ENCODE peak calls at places on chromosomes 6 and 20, in four cellular contexts. One of them, this sample, is unnamed.

GRCh38 chr6:13303668-13304017 is 24.7 kb downstream of the TBC1D7 start:
- DNase-seq in SJSA1: peak
- DNase-seq in sigmoid colon: peak
- DNase-seq in Panc1: no peak
- DNase-seq in this sample: peak

GRCh38 chr6:109238405-109238804 is 143.1 kb downstream of the CEP57L1 start:
- DNase-seq in sigmoid colon: no peak
- DNase-seq in SJSA1: no peak
- DNase-seq in Panc1: no peak
- DNase-seq in this sample: no peak

GRCh38 chr6:14981960-14982359 is 263.9 kb upstream of the JARID2 start:
- DNase-seq in SJSA1: no peak
- DNase-seq in sigmoid colon: no peak
- DNase-seq in Panc1: no peak
- DNase-seq in this sample: no peak

GRCh38 chr6:133817460-133818047 is 71.4 kb upstream of the TCF21 start:
- DNase-seq in sigmoid colon: no peak
- DNase-seq in Panc1: peak
- DNase-seq in SJSA1: no peak
- DNase-seq in this sample: no peak

GRCh38 chr6:169800668-169801395 is 49.4 kb downstream of the ERMARD start:
- DNase-seq in SJSA1: no peak
- DNase-seq in Panc1: peak
- DNase-seq in sigmoid colon: no peak
- DNase-seq in this sample: peak

GRCh38 chr6:144160452-144160851 is 10.1 kb downstream of the STX11 start:
- DNase-seq in SJSA1: peak
- DNase-seq in sigmoid colon: no peak
- DNase-seq in Panc1: no peak
- DNase-seq in this sample: no peak

GRCh38 chr20:58546312-58546711 is 31.1 kb upstream of the APCDD1L start:
- DNase-seq in SJSA1: no peak
- DNase-seq in Panc1: no peak
- DNase-seq in sigmoid colon: no peak
- DNase-seq in this sample: no peak

GRCh38 chr6:56507517-56507916 is 135.2 kb downstream of the DST start:
- DNase-seq in sigmoid colon: no peak
- DNase-seq in SJSA1: no peak
- DNase-seq in Panc1: no peak
- DNase-seq in this sample: no peak

GRCh38 chr20:47412073-47412472 is 55.6 kb upstream of the ZMYND8 start:
- DNase-seq in Panc1: no peak
- DNase-seq in SJSA1: no peak
- DNase-seq in sigmoid colon: no peak
- DNase-seq in this sample: no peak

GRCh38 chr6:31356216-31356945 is 598 bp downstream of the HLA-B start:
- DNase-seq in SJSA1: no peak
- DNase-seq in Panc1: no peak
- DNase-seq in sigmoid colon: peak
- DNase-seq in this sample: peak

GRCh38 chr6:90338409-90338808 is 41.8 kb upstream of the BACH2 start:
- DNase-seq in Panc1: no peak
- DNase-seq in SJSA1: no peak
- DNase-seq in sigmoid colon: no peak
- DNase-seq in this sample: no peak

GRCh38 chr20:48404598-48404997 is 423.2 kb downstream of the PREX1 start:
- DNase-seq in Panc1: no peak
- DNase-seq in SJSA1: no peak
- DNase-seq in sigmoid colon: no peak
- DNase-seq in this sample: no peak

GRCh38 chr6:1047926-1048595 is 263.8 kb upstream of the FOXQ1 start:
- DNase-seq in sigmoid colon: no peak
- DNase-seq in SJSA1: peak
- DNase-seq in Panc1: no peak
- DNase-seq in this sample: no peak

GRCh38 chr20:58571341-58571941 is 56.2 kb upstream of the APCDD1L start:
- DNase-seq in Panc1: no peak
- DNase-seq in sigmoid colon: no peak
- DNase-seq in SJSA1: no peak
- DNase-seq in this sample: no peak

GRCh38 chr6:170040115-170040500 is 250.8 kb downstream of the DLL1 start:
- DNase-seq in sigmoid colon: no peak
- DNase-seq in Panc1: no peak
- DNase-seq in SJSA1: no peak
- DNase-seq in this sample: no peak

GRCh38 chr6:44193307-44193910 is 23.3 kb upstream of the MYMX start:
- DNase-seq in SJSA1: no peak
- DNase-seq in Panc1: no peak
- DNase-seq in sigmoid colon: no peak
- DNase-seq in this sample: no peak

GRCh38 chr20:21809961-21810523 is 104.6 kb downstream of the PAX1 start:
- DNase-seq in SJSA1: no peak
- DNase-seq in sigmoid colon: no peak
- DNase-seq in Panc1: no peak
- DNase-seq in this sample: no peak

GRCh38 chr6:45538636-45539035 is 160.9 kb upstream of the SUPT3H start:
- DNase-seq in SJSA1: peak
- DNase-seq in sigmoid colon: peak
- DNase-seq in Panc1: no peak
- DNase-seq in this sample: no peak

GRCh38 chr6:148443798-148444560 is 101.3 kb downstream of the SASH1 start:
- DNase-seq in Panc1: no peak
- DNase-seq in sigmoid colon: no peak
- DNase-seq in SJSA1: no peak
- DNase-seq in this sample: no peak

GRCh38 chr6:57108691-57109090 is 18.7 kb downstream of the ZNF451 start:
- DNase-seq in Panc1: no peak
- DNase-seq in SJSA1: no peak
- DNase-seq in sigmoid colon: no peak
- DNase-seq in this sample: no peak

GRCh38 chr20:9225879-9226278 is 157.0 kb downstream of the PLCB4 start:
- DNase-seq in SJSA1: no peak
- DNase-seq in sigmoid colon: no peak
- DNase-seq in Panc1: no peak
- DNase-seq in this sample: no peak

GRCh38 chr6:98944598-98945011 is 3.1 kb downstream of the FBXL4 start:
- DNase-seq in Panc1: no peak
- DNase-seq in SJSA1: no peak
- DNase-seq in sigmoid colon: no peak
- DNase-seq in this sample: no peak

GRCh38 chr6:137967689-137968467 is 100.8 kb downstream of the TNFAIP3 start:
- DNase-seq in Panc1: no peak
- DNase-seq in SJSA1: no peak
- DNase-seq in sigmoid colon: no peak
- DNase-seq in this sample: no peak

GRCh38 chr6:139080255-139080920 is 51.8 kb downstream of the ABRACL start:
- DNase-seq in SJSA1: no peak
- DNase-seq in sigmoid colon: no peak
- DNase-seq in Panc1: no peak
- DNase-seq in this sample: no peak

GRCh38 chr20:57693002-57693582 is 16.7 kb downstream of the PMEPA1 start:
- DNase-seq in SJSA1: no peak
- DNase-seq in Panc1: no peak
- DNase-seq in sigmoid colon: no peak
- DNase-seq in this sample: peak

GRCh38 chr6:4611441-4612129 is 164.6 kb upstream of the CDYL start:
- DNase-seq in sigmoid colon: peak
- DNase-seq in SJSA1: peak
- DNase-seq in Panc1: no peak
- DNase-seq in this sample: no peak

GRCh38 chr6:72619883-72620696 is 1.8 kb upstream of the KCNQ5 start:
- DNase-seq in Panc1: no peak
- DNase-seq in SJSA1: no peak
- DNase-seq in sigmoid colon: no peak
- DNase-seq in this sample: peak

DNA sequence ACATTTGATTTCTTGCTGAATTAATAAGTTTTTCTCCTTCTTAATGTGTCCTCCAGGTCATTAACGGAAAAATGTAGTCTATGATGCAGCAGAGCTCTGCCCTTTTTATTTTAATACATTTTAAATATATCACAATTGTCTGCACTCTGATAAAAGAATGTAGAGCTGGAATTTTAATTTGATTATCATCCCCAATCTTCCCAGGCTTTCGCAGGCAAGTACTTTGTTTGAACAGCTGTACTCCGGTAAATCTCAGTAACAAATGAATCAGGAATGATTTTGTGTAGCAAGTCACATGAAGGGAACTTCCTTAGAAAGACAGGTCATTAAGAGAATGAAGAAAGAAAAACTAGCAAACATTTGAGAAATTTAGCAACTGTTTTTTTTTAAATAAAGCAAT is 147.2 kb downstream of the SOX4 start:
- DNase-seq in sigmoid colon: no peak
- DNase-seq in Panc1: no peak
- DNase-seq in SJSA1: peak
- DNase-seq in this sample: no peak
- H3K4me3 ChIP-seq in sigmoid colon: no peak
- H3K4me3 ChIP-seq in Panc1: no peak
- H3K4me3 ChIP-seq in SJSA1: no peak
- H3K4me3 ChIP-seq in this sample: no peak

GRCh38 chr6:166640342-166641043 is 13.4 kb upstream of the RPS6KA2 start:
- DNase-seq in SJSA1: no peak
- DNase-seq in sigmoid colon: no peak
- DNase-seq in Panc1: no peak
- DNase-seq in this sample: peak
- H3K4me3 ChIP-seq in SJSA1: no peak
- H3K4me3 ChIP-seq in sigmoid colon: no peak
- H3K4me3 ChIP-seq in Panc1: no peak
- H3K4me3 ChIP-seq in this sample: peak

DNA sequence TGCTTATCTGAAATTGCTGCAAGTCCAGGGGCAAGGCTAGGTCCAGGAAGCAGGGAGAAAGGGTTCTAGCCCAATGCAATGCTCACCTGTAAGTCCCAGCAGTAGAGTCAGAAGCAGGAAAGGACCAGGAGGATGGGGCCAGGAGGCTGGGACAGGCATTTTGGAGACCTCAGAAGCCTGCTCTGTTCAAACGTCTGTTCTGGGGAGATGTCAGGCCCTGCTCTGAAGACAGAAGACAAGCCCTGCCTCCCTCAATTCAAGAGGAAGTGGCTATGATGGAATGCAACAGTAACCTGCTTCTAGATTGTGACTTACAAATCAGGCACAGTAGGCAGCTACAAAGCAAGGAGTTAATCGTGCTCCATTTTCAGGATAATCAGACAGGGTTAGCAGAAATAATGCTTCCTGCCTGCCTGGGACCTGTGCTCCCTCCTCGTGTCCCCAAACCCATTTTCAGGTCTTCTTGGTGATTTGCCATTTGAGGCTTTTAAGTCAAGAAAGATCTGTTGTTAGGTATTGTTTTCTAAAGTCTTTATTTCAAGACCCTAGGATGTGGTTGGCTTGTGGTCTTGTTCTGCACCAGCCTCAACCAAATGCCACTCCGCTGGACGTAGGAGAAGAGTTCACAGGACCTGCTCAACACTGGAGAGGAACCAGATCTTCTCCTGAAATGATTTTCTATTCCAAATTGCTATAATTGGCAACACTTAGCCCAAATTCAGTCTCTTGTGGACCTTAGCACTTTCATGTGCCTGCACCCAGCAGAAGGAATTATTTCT is at the start of gene SIRPG:
- DNase-seq in SJSA1: no peak
- DNase-seq in sigmoid colon: no peak
- DNase-seq in Panc1: no peak
- DNase-seq in this sample: no peak
- H3K4me3 ChIP-seq in SJSA1: no peak
- H3K4me3 ChIP-seq in sigmoid colon: no peak
- H3K4me3 ChIP-seq in Panc1: no peak
- H3K4me3 ChIP-seq in this sample: peak

GRCh38 chr20:36154696-36155628 is at the start of gene EPB41L1:
- DNase-seq in Panc1: no peak
- DNase-seq in SJSA1: no peak
- DNase-seq in sigmoid colon: peak
- DNase-seq in this sample: no peak
- H3K4me3 ChIP-seq in Panc1: peak
- H3K4me3 ChIP-seq in SJSA1: peak
- H3K4me3 ChIP-seq in sigmoid colon: peak
- H3K4me3 ChIP-seq in this sample: peak

DNA sequence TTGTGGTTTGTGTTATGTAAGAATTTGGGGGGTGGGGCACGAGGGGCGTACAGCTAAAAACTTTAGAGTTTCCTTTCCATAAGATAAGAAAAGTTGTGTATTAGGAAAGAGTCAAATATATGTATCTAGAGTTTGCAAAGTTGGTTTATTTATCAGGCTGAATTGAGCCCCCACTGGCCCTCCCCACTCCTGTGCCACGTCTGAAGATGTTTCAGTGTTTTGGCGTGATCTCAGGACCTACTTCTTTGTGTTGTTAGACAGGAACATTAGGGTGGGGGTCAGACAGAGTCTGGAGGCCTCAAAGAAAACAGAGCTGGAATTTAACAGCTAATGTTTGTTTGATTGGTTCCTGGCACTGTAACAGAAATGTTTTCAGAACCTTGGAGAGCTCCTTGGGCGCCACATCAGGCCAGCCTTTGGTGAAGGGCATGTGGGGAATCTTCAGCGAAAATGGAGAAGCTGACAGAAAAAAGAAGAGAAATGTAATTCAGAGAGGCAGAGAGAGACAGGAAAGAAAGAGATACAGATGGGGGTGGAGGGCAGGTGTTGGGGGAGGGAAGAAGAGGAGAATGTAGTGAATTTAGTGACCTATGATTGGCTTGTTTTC is 674 bp downstream of the NRSN1 start:
- DNase-seq in Panc1: no peak
- DNase-seq in SJSA1: no peak
- DNase-seq in sigmoid colon: no peak
- DNase-seq in this sample: no peak
- H3K4me3 ChIP-seq in Panc1: no peak
- H3K4me3 ChIP-seq in SJSA1: no peak
- H3K4me3 ChIP-seq in sigmoid colon: no peak
- H3K4me3 ChIP-seq in this sample: no peak

GRCh38 chr20:20497242-20497985 is 129.5 kb downstream of the INSM1 start:
- DNase-seq in SJSA1: no peak
- DNase-seq in Panc1: no peak
- DNase-seq in sigmoid colon: no peak
- DNase-seq in this sample: no peak
- H3K4me3 ChIP-seq in SJSA1: no peak
- H3K4me3 ChIP-seq in Panc1: no peak
- H3K4me3 ChIP-seq in sigmoid colon: no peak
- H3K4me3 ChIP-seq in this sample: no peak

GRCh38 chr20:1804129-1804503 is 91.1 kb upstream of the SIRPA start:
- DNase-seq in Panc1: no peak
- DNase-seq in SJSA1: no peak
- DNase-seq in sigmoid colon: no peak
- DNase-seq in this sample: no peak
- H3K4me3 ChIP-seq in Panc1: no peak
- H3K4me3 ChIP-seq in SJSA1: no peak
- H3K4me3 ChIP-seq in sigmoid colon: no peak
- H3K4me3 ChIP-seq in this sample: peak